ENCODE peak calls at places on chromosomes 7 and 10, in four cellular contexts. One of them, this sample, is unnamed.

GRCh38 chr10:121237718-121238117 is 360.5 kb downstream of the FGFR2 start:
- DNase-seq in AG09309: no peak
- DNase-seq in coronary artery: no peak
- DNase-seq in CD8-positive, alpha-beta T cell: no peak
- DNase-seq in this sample: no peak

GRCh38 chr10:72753760-72754231 is 61.9 kb downstream of the MCU start:
- DNase-seq in CD8-positive, alpha-beta T cell: no peak
- DNase-seq in coronary artery: no peak
- DNase-seq in AG09309: no peak
- DNase-seq in this sample: no peak

GRCh38 chr7:13042605-13043236 is 355.3 kb downstream of the ARL4A start:
- DNase-seq in CD8-positive, alpha-beta T cell: no peak
- DNase-seq in AG09309: no peak
- DNase-seq in coronary artery: no peak
- DNase-seq in this sample: no peak

GRCh38 chr10:75396861-75397570 is 4.5 kb downstream of the ZNF503 start:
- DNase-seq in coronary artery: no peak
- DNase-seq in CD8-positive, alpha-beta T cell: no peak
- DNase-seq in AG09309: no peak
- DNase-seq in this sample: no peak

GRCh38 chr10:124538669-124539068 is 77.0 kb downstream of the LHPP start:
- DNase-seq in coronary artery: no peak
- DNase-seq in AG09309: no peak
- DNase-seq in CD8-positive, alpha-beta T cell: no peak
- DNase-seq in this sample: no peak

GRCh38 chr7:20529260-20529659 is 86.2 kb upstream of the ABCB5 start:
- DNase-seq in CD8-positive, alpha-beta T cell: no peak
- DNase-seq in coronary artery: no peak
- DNase-seq in AG09309: no peak
- DNase-seq in this sample: no peak

GRCh38 chr7:8434290-8435002 is 1.0 kb downstream of the NXPH1 start:
- DNase-seq in coronary artery: no peak
- DNase-seq in CD8-positive, alpha-beta T cell: no peak
- DNase-seq in AG09309: no peak
- DNase-seq in this sample: no peak

GRCh38 chr7:152231089-152231488 is 204.7 kb downstream of the KMT2C start:
- DNase-seq in coronary artery: no peak
- DNase-seq in AG09309: no peak
- DNase-seq in CD8-positive, alpha-beta T cell: no peak
- DNase-seq in this sample: no peak

GRCh38 chr7:98133621-98134266 is 27.1 kb downstream of the LMTK2 start:
- DNase-seq in coronary artery: no peak
- DNase-seq in AG09309: no peak
- DNase-seq in CD8-positive, alpha-beta T cell: no peak
- DNase-seq in this sample: no peak

GRCh38 chr7:36605261-36605660 is 119.0 kb downstream of the AOAH start:
- DNase-seq in coronary artery: no peak
- DNase-seq in CD8-positive, alpha-beta T cell: no peak
- DNase-seq in AG09309: no peak
- DNase-seq in this sample: no peak

GRCh38 chr7:7720750-7721621 is 2.6 kb upstream of the RPA3 start:
- DNase-seq in CD8-positive, alpha-beta T cell: no peak
- DNase-seq in AG09309: no peak
- DNase-seq in coronary artery: no peak
- DNase-seq in this sample: no peak

GRCh38 chr7:118151671-118152070 is 32.3 kb upstream of the LSM8 start:
- DNase-seq in coronary artery: no peak
- DNase-seq in AG09309: no peak
- DNase-seq in CD8-positive, alpha-beta T cell: no peak
- DNase-seq in this sample: no peak

GRCh38 chr10:90308223-90308622 is 549.6 kb downstream of the HTR7 start:
- DNase-seq in AG09309: no peak
- DNase-seq in coronary artery: no peak
- DNase-seq in CD8-positive, alpha-beta T cell: no peak
- DNase-seq in this sample: no peak

GRCh38 chr7:25216837-25217236 is 11.4 kb downstream of the NPVF start:
- DNase-seq in coronary artery: no peak
- DNase-seq in CD8-positive, alpha-beta T cell: no peak
- DNase-seq in AG09309: peak; percentile 13
- DNase-seq in this sample: no peak

GRCh38 chr7:143882611-143883078 is 19.3 kb downstream of the TCAF1 start:
- DNase-seq in coronary artery: no peak
- DNase-seq in CD8-positive, alpha-beta T cell: no peak
- DNase-seq in AG09309: no peak
- DNase-seq in this sample: peak; percentile 64

GRCh38 chr7:1963575-1963974 is 269.2 kb downstream of the MAD1L1 start:
- DNase-seq in CD8-positive, alpha-beta T cell: no peak
- DNase-seq in coronary artery: no peak
- DNase-seq in AG09309: no peak
- DNase-seq in this sample: no peak

GRCh38 chr10:21989453-21990154 is 13.9 kb downstream of the DNAJC1 start:
- DNase-seq in CD8-positive, alpha-beta T cell: no peak
- DNase-seq in AG09309: peak; percentile 45
- DNase-seq in coronary artery: no peak
- DNase-seq in this sample: no peak
- TF ChIP-seq CTCF in CD8-positive, alpha-beta T cell: peak; percentile 53
- TF ChIP-seq CTCF in AG09309: peak; percentile 45
- TF ChIP-seq CTCF in coronary artery: no peak
- TF ChIP-seq CTCF in this sample: peak; percentile 50

GRCh38 chr10:126255313-126255712 is 133.0 kb downstream of the ADAM12 start:
- DNase-seq in coronary artery: no peak
- DNase-seq in CD8-positive, alpha-beta T cell: no peak
- DNase-seq in AG09309: no peak
- DNase-seq in this sample: no peak

GRCh38 chr10:126259883-126260282 is 128.4 kb downstream of the ADAM12 start:
- DNase-seq in CD8-positive, alpha-beta T cell: no peak
- DNase-seq in AG09309: no peak
- DNase-seq in coronary artery: no peak
- DNase-seq in this sample: no peak

GRCh38 chr10:126252884-126253612 is 135.2 kb downstream of the ADAM12 start:
- DNase-seq in AG09309: peak; percentile 99
- DNase-seq in CD8-positive, alpha-beta T cell: no peak
- DNase-seq in coronary artery: no peak
- DNase-seq in this sample: no peak

GRCh38 chr10:126253613-126254002 is 134.7 kb downstream of the ADAM12 start:
- DNase-seq in AG09309: no peak
- DNase-seq in CD8-positive, alpha-beta T cell: no peak
- DNase-seq in coronary artery: no peak
- DNase-seq in this sample: no peak

GRCh38 chr10:126256864-126257263 is 131.4 kb downstream of the ADAM12 start:
- DNase-seq in CD8-positive, alpha-beta T cell: no peak
- DNase-seq in AG09309: no peak
- DNase-seq in coronary artery: no peak
- DNase-seq in this sample: no peak
- TF ChIP-seq CTCF in CD8-positive, alpha-beta T cell: no peak
- TF ChIP-seq CTCF in AG09309: no peak
- TF ChIP-seq CTCF in coronary artery: no peak
- TF ChIP-seq CTCF in this sample: no peak

GRCh38 chr7:140656548-140657515 is 15.9 kb upstream of the ADCK2 start:
- DNase-seq in coronary artery: no peak
- DNase-seq in AG09309: no peak
- DNase-seq in CD8-positive, alpha-beta T cell: no peak
- DNase-seq in this sample: no peak

GRCh38 chr7:140659727-140660396 is 12.9 kb upstream of the ADCK2 start:
- DNase-seq in AG09309: no peak
- DNase-seq in CD8-positive, alpha-beta T cell: no peak
- DNase-seq in coronary artery: no peak
- DNase-seq in this sample: no peak

GRCh38 chr7:140655511-140656408 is 15.1 kb upstream of the DENND2A start:
- DNase-seq in coronary artery: no peak
- DNase-seq in AG09309: no peak
- DNase-seq in CD8-positive, alpha-beta T cell: no peak
- DNase-seq in this sample: no peak

GRCh38 chr7:140661124-140661523 is 11.6 kb upstream of the ADCK2 start:
- DNase-seq in CD8-positive, alpha-beta T cell: no peak
- DNase-seq in AG09309: no peak
- DNase-seq in coronary artery: no peak
- DNase-seq in this sample: no peak
- TF ChIP-seq CTCF in CD8-positive, alpha-beta T cell: no peak
- TF ChIP-seq CTCF in AG09309: peak; percentile 59
- TF ChIP-seq CTCF in coronary artery: no peak
- TF ChIP-seq CTCF in this sample: peak; percentile 21

DNA sequence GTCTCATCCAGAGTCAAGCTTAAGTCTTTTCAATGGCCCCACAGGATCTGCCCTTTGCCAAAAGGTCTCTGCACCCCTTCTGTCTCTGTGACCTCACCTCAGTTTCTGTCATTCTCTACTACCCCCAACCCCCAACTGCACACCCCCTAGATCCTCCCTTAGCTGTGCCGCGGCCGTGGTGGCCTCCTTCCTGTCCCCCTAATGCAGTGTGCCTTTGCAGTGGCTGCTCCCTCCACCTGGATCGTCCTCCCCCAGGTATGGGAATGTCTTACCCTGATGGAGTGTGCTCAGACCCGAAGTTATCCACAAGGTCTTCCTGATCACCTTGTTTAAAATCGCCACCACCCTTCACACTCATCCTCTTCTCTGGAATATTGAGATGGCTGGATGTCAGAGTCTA is 9.6 kb downstream of the FGF8 start:
- DNase-seq in CD8-positive, alpha-beta T cell: no peak
- DNase-seq in AG09309: no peak
- DNase-seq in coronary artery: no peak
- DNase-seq in this sample: no peak
- TF ChIP-seq CTCF in CD8-positive, alpha-beta T cell: no peak
- TF ChIP-seq CTCF in AG09309: no peak
- TF ChIP-seq CTCF in coronary artery: no peak
- TF ChIP-seq CTCF in this sample: no peak

GRCh38 chr10:101036726-101037125 is 5.7 kb downstream of the SFXN3 start:
- DNase-seq in coronary artery: no peak
- DNase-seq in AG09309: no peak
- DNase-seq in CD8-positive, alpha-beta T cell: no peak
- DNase-seq in this sample: no peak

GRCh38 chr10:101035916-101036702 is 5.1 kb downstream of the SFXN3 start:
- DNase-seq in CD8-positive, alpha-beta T cell: no peak
- DNase-seq in coronary artery: no peak
- DNase-seq in AG09309: no peak
- DNase-seq in this sample: no peak

GRCh38 chr10:101040851-101041250 is 9.8 kb downstream of the SFXN3 start:
- DNase-seq in AG09309: no peak
- DNase-seq in CD8-positive, alpha-beta T cell: no peak
- DNase-seq in coronary artery: no peak
- DNase-seq in this sample: no peak

GRCh38 chr10:101040061-101040460 is 9.0 kb downstream of the SFXN3 start:
- DNase-seq in CD8-positive, alpha-beta T cell: no peak
- DNase-seq in coronary artery: no peak
- DNase-seq in AG09309: no peak
- DNase-seq in this sample: no peak

DNA sequence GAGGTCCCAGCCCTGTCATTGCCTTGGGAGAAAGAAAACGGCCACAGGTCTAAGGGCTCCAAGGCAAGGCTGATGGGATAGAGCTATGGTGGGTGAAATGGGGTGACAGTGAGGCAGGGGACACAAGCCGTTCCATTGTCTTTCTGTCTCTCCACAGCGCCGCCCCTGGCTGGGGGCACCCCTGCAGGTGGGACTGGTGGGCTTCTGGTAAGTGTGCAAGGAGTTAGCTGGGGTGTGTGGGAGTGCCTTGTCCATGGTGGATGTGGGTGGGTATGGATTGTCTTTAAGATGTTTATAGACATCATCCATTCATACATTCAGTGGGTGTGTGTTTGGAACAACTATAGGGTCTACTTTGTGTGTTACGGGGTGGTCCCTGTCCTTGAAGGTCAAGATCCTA is 7.5 kb downstream of the SFXN3 start:
- DNase-seq in coronary artery: no peak
- DNase-seq in CD8-positive, alpha-beta T cell: no peak
- DNase-seq in AG09309: no peak
- DNase-seq in this sample: no peak
- TF ChIP-seq CTCF in coronary artery: no peak
- TF ChIP-seq CTCF in CD8-positive, alpha-beta T cell: no peak
- TF ChIP-seq CTCF in AG09309: no peak
- TF ChIP-seq CTCF in this sample: no peak

DNA sequence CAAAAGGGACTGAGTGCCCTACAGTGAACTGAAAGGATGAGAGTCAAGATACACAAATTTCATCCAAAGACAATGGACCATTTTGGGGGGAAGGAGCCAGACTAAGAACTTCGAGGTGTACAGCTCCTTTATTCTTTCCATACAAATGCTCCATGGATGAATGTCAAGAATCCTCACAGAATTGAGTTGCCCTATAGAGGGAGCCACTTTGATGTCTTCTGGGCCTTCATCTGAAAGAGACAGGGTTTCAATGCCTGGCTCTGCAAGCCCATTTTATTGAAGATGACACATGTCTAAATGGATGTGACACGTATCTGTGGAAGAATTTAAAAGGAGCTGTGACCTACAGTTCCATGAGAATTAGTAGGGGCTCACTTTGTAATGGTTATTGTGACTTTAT is 32.0 kb upstream of the NRG3 start:
- DNase-seq in AG09309: no peak
- DNase-seq in CD8-positive, alpha-beta T cell: no peak
- DNase-seq in coronary artery: no peak
- DNase-seq in this sample: no peak
- TF ChIP-seq CTCF in AG09309: no peak
- TF ChIP-seq CTCF in CD8-positive, alpha-beta T cell: no peak
- TF ChIP-seq CTCF in coronary artery: no peak
- TF ChIP-seq CTCF in this sample: peak; percentile 10

DNA sequence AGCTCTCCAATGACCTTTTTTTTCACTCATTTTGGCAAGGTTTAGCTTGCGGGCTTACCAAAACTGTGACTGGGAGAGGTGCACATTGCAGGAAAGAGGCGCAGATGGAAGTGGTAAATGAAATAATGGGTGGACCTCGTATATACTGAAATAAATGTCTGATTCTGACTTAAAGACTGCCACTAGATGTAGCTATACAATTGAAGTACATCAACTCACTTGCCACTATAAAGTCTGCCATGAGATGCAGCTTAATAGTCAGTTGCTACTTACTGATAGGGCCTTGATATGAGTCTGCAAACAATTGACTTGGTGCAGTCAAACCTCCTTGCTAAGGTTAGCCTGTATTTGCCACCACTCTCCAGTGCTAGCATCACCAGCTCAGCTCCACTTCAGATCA is 525.9 kb upstream of the MBL2 start:
- DNase-seq in CD8-positive, alpha-beta T cell: no peak
- DNase-seq in AG09309: no peak
- DNase-seq in coronary artery: no peak
- DNase-seq in this sample: no peak
- TF ChIP-seq CTCF in CD8-positive, alpha-beta T cell: no peak
- TF ChIP-seq CTCF in AG09309: no peak
- TF ChIP-seq CTCF in coronary artery: no peak
- TF ChIP-seq CTCF in this sample: no peak

This sample was measured in D721Med.